ENCODE peak calls at places on chromosomes 13 and 19, in eight cellular contexts. One of them, this sample, is unnamed.
A peak's percentile ranks its signal among the peaks of the same experiment; 100 is the strongest.

GRCh38 chr19:57348136-57348535 is 2.9 kb upstream of the ZNF304 start:
- DNase-seq in brain microvascular endothelial cell: no peak
- DNase-seq in ascending aorta: no peak
- DNase-seq in gastrocnemius medialis: peak; percentile 43
- DNase-seq in left ventricle myocardium inferior: no peak
- DNase-seq in heart right ventricle: no peak
- DNase-seq in mammary epithelial cell: peak; percentile 14
- DNase-seq in BE2C: no peak
- DNase-seq in this sample: peak; percentile 50

GRCh38 chr19:32816555-32817099 is 52.9 kb downstream of the SLC7A9 start:
- DNase-seq in mammary epithelial cell: no peak
- DNase-seq in BE2C: no peak
- DNase-seq in ascending aorta: no peak
- DNase-seq in left ventricle myocardium inferior: no peak
- DNase-seq in gastrocnemius medialis: no peak
- DNase-seq in brain microvascular endothelial cell: no peak
- DNase-seq in heart right ventricle: no peak
- DNase-seq in this sample: no peak

GRCh38 chr13:67841071-67841470 is 610.9 kb upstream of the PCDH9 start:
- DNase-seq in gastrocnemius medialis: no peak
- DNase-seq in brain microvascular endothelial cell: no peak
- DNase-seq in left ventricle myocardium inferior: no peak
- DNase-seq in mammary epithelial cell: no peak
- DNase-seq in BE2C: peak; percentile 26
- DNase-seq in ascending aorta: no peak
- DNase-seq in heart right ventricle: no peak
- DNase-seq in this sample: no peak

GRCh38 chr19:18416778-18417249 is 2.4 kb upstream of the SSBP4 start:
- DNase-seq in gastrocnemius medialis: peak; percentile 69
- DNase-seq in mammary epithelial cell: no peak
- DNase-seq in brain microvascular endothelial cell: peak; percentile 93
- DNase-seq in heart right ventricle: peak; percentile 92
- DNase-seq in BE2C: peak; percentile 89
- DNase-seq in ascending aorta: no peak
- DNase-seq in left ventricle myocardium inferior: peak; percentile 94
- DNase-seq in this sample: no peak

GRCh38 chr13:40233731-40234195 is 432.7 kb downstream of the FOXO1 start:
- DNase-seq in ascending aorta: no peak
- DNase-seq in left ventricle myocardium inferior: peak; percentile 68
- DNase-seq in BE2C: no peak
- DNase-seq in gastrocnemius medialis: peak; percentile 79
- DNase-seq in heart right ventricle: peak; percentile 49
- DNase-seq in mammary epithelial cell: peak; percentile 75
- DNase-seq in brain microvascular endothelial cell: no peak
- DNase-seq in this sample: no peak

GRCh38 chr13:75371223-75371622 is 110.7 kb downstream of the TBC1D4 start:
- DNase-seq in mammary epithelial cell: no peak
- DNase-seq in brain microvascular endothelial cell: no peak
- DNase-seq in gastrocnemius medialis: no peak
- DNase-seq in left ventricle myocardium inferior: no peak
- DNase-seq in heart right ventricle: no peak
- DNase-seq in ascending aorta: no peak
- DNase-seq in BE2C: no peak
- DNase-seq in this sample: no peak

GRCh38 chr13:99040536-99041141 is 62.8 kb upstream of the DOCK9 start:
- DNase-seq in left ventricle myocardium inferior: no peak
- DNase-seq in brain microvascular endothelial cell: no peak
- DNase-seq in ascending aorta: no peak
- DNase-seq in gastrocnemius medialis: no peak
- DNase-seq in mammary epithelial cell: peak; percentile 23
- DNase-seq in BE2C: no peak
- DNase-seq in heart right ventricle: no peak
- DNase-seq in this sample: no peak

GRCh38 chr19:30675086-30675485 is 302.9 kb downstream of the ZNF536 start:
- DNase-seq in BE2C: no peak
- DNase-seq in left ventricle myocardium inferior: no peak
- DNase-seq in mammary epithelial cell: no peak
- DNase-seq in gastrocnemius medialis: no peak
- DNase-seq in ascending aorta: no peak
- DNase-seq in heart right ventricle: no peak
- DNase-seq in brain microvascular endothelial cell: no peak
- DNase-seq in this sample: no peak

GRCh38 chr19:54201980-54202379 is 1.3 kb downstream of the RPS9 start:
- DNase-seq in brain microvascular endothelial cell: no peak
- DNase-seq in BE2C: no peak
- DNase-seq in left ventricle myocardium inferior: no peak
- DNase-seq in ascending aorta: no peak
- DNase-seq in heart right ventricle: no peak
- DNase-seq in gastrocnemius medialis: no peak
- DNase-seq in mammary epithelial cell: no peak
- DNase-seq in this sample: no peak

GRCh38 chr13:31909889-31910551 is 121.6 kb upstream of the FRY start:
- DNase-seq in left ventricle myocardium inferior: no peak
- DNase-seq in mammary epithelial cell: peak; percentile 37
- DNase-seq in brain microvascular endothelial cell: peak; percentile 31
- DNase-seq in ascending aorta: no peak
- DNase-seq in gastrocnemius medialis: no peak
- DNase-seq in heart right ventricle: no peak
- DNase-seq in BE2C: peak; percentile 69
- DNase-seq in this sample: no peak

GRCh38 chr19:5926641-5927438 is 12.8 kb downstream of the CAPS start:
- DNase-seq in gastrocnemius medialis: no peak
- DNase-seq in heart right ventricle: peak; percentile 58
- DNase-seq in left ventricle myocardium inferior: peak; percentile 58
- DNase-seq in mammary epithelial cell: no peak
- DNase-seq in brain microvascular endothelial cell: peak; percentile 20
- DNase-seq in BE2C: peak; percentile 47
- DNase-seq in ascending aorta: no peak
- DNase-seq in this sample: peak; percentile 83

GRCh38 chr13:39959497-39959896 is 304.0 kb downstream of the COG6 start:
- DNase-seq in left ventricle myocardium inferior: no peak
- DNase-seq in heart right ventricle: no peak
- DNase-seq in gastrocnemius medialis: no peak
- DNase-seq in mammary epithelial cell: no peak
- DNase-seq in ascending aorta: no peak
- DNase-seq in brain microvascular endothelial cell: peak; percentile 26
- DNase-seq in BE2C: no peak
- DNase-seq in this sample: no peak

GRCh38 chr19:51136333-51136732 is 5.8 kb upstream of the SIGLEC7 start:
- DNase-seq in heart right ventricle: no peak
- DNase-seq in BE2C: no peak
- DNase-seq in ascending aorta: no peak
- DNase-seq in brain microvascular endothelial cell: no peak
- DNase-seq in gastrocnemius medialis: no peak
- DNase-seq in mammary epithelial cell: no peak
- DNase-seq in left ventricle myocardium inferior: no peak
- DNase-seq in this sample: no peak

GRCh38 chr13:96041326-96042092 is 11.7 kb downstream of the UGGT2 start:
- DNase-seq in gastrocnemius medialis: no peak
- DNase-seq in mammary epithelial cell: no peak
- DNase-seq in heart right ventricle: no peak
- DNase-seq in brain microvascular endothelial cell: no peak
- DNase-seq in BE2C: no peak
- DNase-seq in ascending aorta: no peak
- DNase-seq in left ventricle myocardium inferior: no peak
- DNase-seq in this sample: no peak

DNA sequence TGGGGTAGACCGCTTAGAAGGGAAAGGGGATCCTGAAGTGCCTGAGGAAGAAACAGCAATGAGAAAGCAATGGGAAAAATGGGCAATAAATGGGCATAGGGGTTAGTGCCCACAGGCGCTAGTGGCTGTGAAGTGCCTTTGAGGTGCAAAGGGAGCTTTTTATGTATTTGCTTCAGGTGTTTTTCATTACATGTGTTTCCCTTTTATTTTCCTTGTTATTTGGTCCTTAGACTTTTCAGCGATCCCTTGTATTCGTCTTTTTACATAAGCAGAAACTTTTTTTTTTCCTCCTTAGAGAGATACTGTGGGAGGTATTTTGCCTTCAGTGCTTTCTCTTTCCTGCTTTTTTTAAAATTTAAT is 19.6 kb downstream of the NFIX start:
- DNase-seq in brain microvascular endothelial cell: no peak
- DNase-seq in BE2C: no peak
- DNase-seq in heart right ventricle: no peak
- DNase-seq in ascending aorta: no peak
- DNase-seq in left ventricle myocardium inferior: no peak
- DNase-seq in mammary epithelial cell: no peak
- DNase-seq in gastrocnemius medialis: no peak
- DNase-seq in this sample: no peak
- H3K4me3 ChIP-seq in brain microvascular endothelial cell: no peak overlapping the region
- H3K4me3 ChIP-seq in BE2C: no peak overlapping the region
- H3K4me3 ChIP-seq in heart right ventricle: no peak overlapping the region
- H3K4me3 ChIP-seq in ascending aorta: peak overlapping the region; percentile 62
- H3K4me3 ChIP-seq in left ventricle myocardium inferior: peak overlapping the region; percentile 59
- H3K4me3 ChIP-seq in mammary epithelial cell: peak overlapping the region; percentile 65
- H3K4me3 ChIP-seq in gastrocnemius medialis: peak overlapping the region; percentile 52
- H3K4me3 ChIP-seq in this sample: no peak overlapping the region

DNA sequence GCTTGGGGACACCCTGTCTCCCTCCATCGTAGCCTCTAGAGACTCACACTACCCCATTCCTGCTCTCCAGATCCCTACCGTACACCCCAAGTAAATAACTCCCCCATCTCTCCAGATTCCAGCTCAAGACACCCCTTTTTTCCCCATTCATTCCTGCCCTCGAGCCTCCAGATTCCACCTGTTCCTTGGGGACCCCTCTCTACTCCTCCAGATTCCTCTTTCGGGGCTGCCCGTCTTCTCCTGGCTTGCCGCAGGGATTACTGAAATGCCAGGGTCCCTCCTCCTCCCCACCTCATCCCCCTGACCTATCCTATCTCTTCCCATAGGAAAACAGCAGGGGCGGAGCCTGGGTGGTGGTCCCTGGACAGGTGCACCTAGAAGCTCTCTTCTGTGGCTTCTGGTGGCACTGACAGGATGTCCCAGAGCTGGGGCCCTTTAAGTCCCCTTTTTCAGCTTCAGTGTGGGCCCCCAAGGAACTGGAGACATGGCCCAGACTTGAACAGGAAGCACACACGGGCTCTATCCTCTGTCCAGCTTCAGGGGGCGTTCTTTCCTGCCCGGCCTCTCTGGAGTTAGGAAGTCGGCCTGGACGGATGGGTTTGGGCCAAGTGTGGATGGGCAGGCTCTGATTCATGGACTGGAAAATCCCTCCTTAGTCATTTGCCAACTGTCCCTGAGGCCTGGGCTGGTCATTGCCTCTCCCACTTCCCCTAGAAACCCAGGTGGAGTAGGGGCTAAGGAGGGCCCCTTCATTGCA is 1.2 kb downstream of the ZSWIM4 start:
- DNase-seq in brain microvascular endothelial cell: peak; percentile 88
- DNase-seq in gastrocnemius medialis: peak; percentile 51
- DNase-seq in BE2C: no peak
- DNase-seq in mammary epithelial cell: peak; percentile 96
- DNase-seq in ascending aorta: peak; percentile 59
- DNase-seq in heart right ventricle: peak; percentile 70
- DNase-seq in left ventricle myocardium inferior: peak; percentile 76
- DNase-seq in this sample: peak; percentile 91
- TF ChIP-seq CTCF in brain microvascular endothelial cell: peak; percentile 58
- TF ChIP-seq CTCF in gastrocnemius medialis: no peak
- TF ChIP-seq CTCF in BE2C: no peak
- TF ChIP-seq CTCF in mammary epithelial cell: no peak
- TF ChIP-seq CTCF in ascending aorta: no peak
- TF ChIP-seq CTCF in heart right ventricle: peak; percentile 25
- TF ChIP-seq CTCF in left ventricle myocardium inferior: no peak
- TF ChIP-seq CTCF in this sample: peak; percentile 37

DNA sequence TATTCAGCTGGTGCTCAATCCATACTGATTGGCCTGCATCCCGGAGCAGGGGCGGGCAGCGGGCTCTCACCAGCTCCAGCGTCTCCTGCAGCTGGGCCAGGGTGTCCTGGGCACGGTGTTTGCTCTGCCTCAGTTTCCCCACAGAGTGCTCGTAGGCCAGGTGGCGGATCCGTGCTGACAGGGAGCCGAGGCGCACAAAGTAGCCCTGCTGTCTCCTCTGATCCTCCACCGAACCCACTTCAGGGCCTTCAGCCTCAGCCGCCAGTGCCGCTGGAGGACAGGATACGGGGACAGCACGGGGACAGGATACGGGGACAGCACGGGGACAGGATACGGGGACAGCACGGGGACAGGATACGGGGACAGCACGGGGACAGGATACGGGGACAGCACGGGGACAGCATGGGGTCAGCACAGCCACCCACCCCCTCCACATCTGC is 7.3 kb upstream of the PLIN4 start:
- DNase-seq in heart right ventricle: no peak
- DNase-seq in mammary epithelial cell: no peak
- DNase-seq in ascending aorta: no peak
- DNase-seq in left ventricle myocardium inferior: no peak
- DNase-seq in BE2C: no peak
- DNase-seq in brain microvascular endothelial cell: no peak
- DNase-seq in gastrocnemius medialis: no peak
- DNase-seq in this sample: no peak
- H3K4me3 ChIP-seq in heart right ventricle: no peak overlapping the region
- H3K4me3 ChIP-seq in mammary epithelial cell: no peak overlapping the region
- H3K4me3 ChIP-seq in ascending aorta: no peak overlapping the region
- H3K4me3 ChIP-seq in left ventricle myocardium inferior: no peak overlapping the region
- H3K4me3 ChIP-seq in BE2C: no peak overlapping the region
- H3K4me3 ChIP-seq in brain microvascular endothelial cell: no peak overlapping the region
- H3K4me3 ChIP-seq in gastrocnemius medialis: no peak overlapping the region
- H3K4me3 ChIP-seq in this sample: no peak overlapping the region

GRCh38 chr13:50910483-50910805 is 853 bp downstream of the RNASEH2B start:
- DNase-seq in BE2C: peak; percentile 25
- DNase-seq in ascending aorta: no peak
- DNase-seq in left ventricle myocardium inferior: no peak
- DNase-seq in brain microvascular endothelial cell: no peak
- DNase-seq in heart right ventricle: no peak
- DNase-seq in mammary epithelial cell: no peak
- DNase-seq in gastrocnemius medialis: no peak
- DNase-seq in this sample: no peak
- TF ChIP-seq CTCF in BE2C: no peak
- TF ChIP-seq CTCF in ascending aorta: no peak
- TF ChIP-seq CTCF in left ventricle myocardium inferior: peak; percentile 25
- TF ChIP-seq CTCF in brain microvascular endothelial cell: peak; percentile 8
- TF ChIP-seq CTCF in heart right ventricle: no peak
- TF ChIP-seq CTCF in mammary epithelial cell: no peak
- TF ChIP-seq CTCF in gastrocnemius medialis: no peak
- TF ChIP-seq CTCF in this sample: peak; percentile 10

GRCh38 chr13:113801289-113801961 is 42.4 kb downstream of the TMEM255B start:
- DNase-seq in gastrocnemius medialis: no peak
- DNase-seq in left ventricle myocardium inferior: no peak
- DNase-seq in ascending aorta: no peak
- DNase-seq in BE2C: peak; percentile 6
- DNase-seq in heart right ventricle: no peak
- DNase-seq in brain microvascular endothelial cell: no peak
- DNase-seq in mammary epithelial cell: no peak
- DNase-seq in this sample: no peak

GRCh38 chr13:113796948-113797676 is 38.1 kb downstream of the TMEM255B start:
- DNase-seq in brain microvascular endothelial cell: no peak
- DNase-seq in ascending aorta: no peak
- DNase-seq in left ventricle myocardium inferior: no peak
- DNase-seq in BE2C: no peak
- DNase-seq in heart right ventricle: no peak
- DNase-seq in mammary epithelial cell: no peak
- DNase-seq in gastrocnemius medialis: no peak
- DNase-seq in this sample: no peak

GRCh38 chr13:113796211-113796875 is 37.3 kb downstream of the TMEM255B start:
- DNase-seq in brain microvascular endothelial cell: no peak
- DNase-seq in heart right ventricle: no peak
- DNase-seq in BE2C: no peak
- DNase-seq in ascending aorta: no peak
- DNase-seq in gastrocnemius medialis: no peak
- DNase-seq in mammary epithelial cell: no peak
- DNase-seq in left ventricle myocardium inferior: no peak
- DNase-seq in this sample: no peak

GRCh38 chr13:113800576-113800926 is 41.5 kb downstream of the TMEM255B start:
- DNase-seq in brain microvascular endothelial cell: no peak
- DNase-seq in ascending aorta: no peak
- DNase-seq in gastrocnemius medialis: no peak
- DNase-seq in heart right ventricle: no peak
- DNase-seq in mammary epithelial cell: no peak
- DNase-seq in BE2C: peak; percentile 10
- DNase-seq in left ventricle myocardium inferior: no peak
- DNase-seq in this sample: no peak

GRCh38 chr13:113798200-113798811 is 39.3 kb downstream of the TMEM255B start:
- DNase-seq in gastrocnemius medialis: no peak
- DNase-seq in ascending aorta: no peak
- DNase-seq in left ventricle myocardium inferior: no peak
- DNase-seq in mammary epithelial cell: no peak
- DNase-seq in BE2C: no peak
- DNase-seq in heart right ventricle: no peak
- DNase-seq in brain microvascular endothelial cell: no peak
- DNase-seq in this sample: no peak
- H3K4me3 ChIP-seq in gastrocnemius medialis: no peak overlapping the region
- H3K4me3 ChIP-seq in ascending aorta: no peak overlapping the region
- H3K4me3 ChIP-seq in left ventricle myocardium inferior: no peak overlapping the region
- H3K4me3 ChIP-seq in mammary epithelial cell: no peak overlapping the region
- H3K4me3 ChIP-seq in BE2C: no peak overlapping the region
- H3K4me3 ChIP-seq in heart right ventricle: no peak overlapping the region
- H3K4me3 ChIP-seq in brain microvascular endothelial cell: no peak overlapping the region
- H3K4me3 ChIP-seq in this sample: no peak overlapping the region